ENCODE peak calls at places on chromosomes 1 and 21, in five cellular contexts. Q is A549; W is upper lobe of right lung; S is tibial nerve; V is CD4-positive, alpha-beta T cell. Y is an unnamed sample. For H3K9me3, the result is how much of the 10 kb centered on the place peaks cover.

GRCh38 chr1:207328908-207329307 is 7.4 kb downstream of the CD55 start:
- DNase-seq in Q (no peak), W (no peak), S (no peak), V (no peak), Y (no peak)

GRCh38 chr21:33682992-33683627 is 40.8 kb downstream of the ITSN1 start:
- DNase-seq in Q (peak), W (no peak), S (no peak), V (no peak), Y (peak)

GRCh38 chr1:121443131-121443530 is 258.4 kb downstream of the SRGAP2C start:
- DNase-seq in Q (no peak), W (no peak), S (no peak), V (no peak), Y (no peak)

GRCh38 chr1:90012305-90012704 is 17.4 kb downstream of the ZNF326 start:
- DNase-seq in Q (no peak), W (no peak), S (no peak), V (no peak), Y (peak)

GRCh38 chr1:208888376-208888775 is 644.2 kb upstream of the PLXNA2 start:
- DNase-seq in Q (no peak), W (no peak), S (no peak), V (no peak), Y (peak)

GRCh38 chr1:94522304-94522703 is 19.3 kb downstream of the F3 start:
- DNase-seq in Q (no peak), W (no peak), S (no peak), V (no peak), Y (peak)

GRCh38 chr21:14874379-14874778 is 190.4 kb downstream of the NRIP1 start:
- DNase-seq in Q (no peak), W (no peak), S (no peak), V (no peak), Y (no peak)

GRCh38 chr1:110092991-110093390 is 19.3 kb upstream of the UBL4B start:
- DNase-seq in Q (no peak), W (no peak), S (no peak), V (no peak), Y (no peak)

GRCh38 chr1:181087400-181087901 is 1.0 kb upstream of the IER5 start:
- DNase-seq in Q (no peak), W (no peak), S (no peak), V (no peak), Y (no peak)

GRCh38 chr1:17401841-17402240 is 29.8 kb downstream of the PADI6 start:
- DNase-seq in Q (no peak), W (no peak), S (no peak), V (no peak), Y (no peak)

GRCh38 chr1:205430631-205431305 is 8.9 kb upstream of the LEMD1 start:
- DNase-seq in Q (peak), W (peak), S (no peak), V (peak), Y (peak)

GRCh38 chr1:90045853-90046563 is 51.1 kb downstream of the ZNF326 start:
- DNase-seq in Q (peak), W (no peak), S (no peak), V (no peak), Y (no peak)

GRCh38 chr1:10640079-10640578 is 156.3 kb downstream of the CASZ1 start:
- DNase-seq in Q (no peak), W (no peak), S (no peak), V (no peak), Y (no peak)

GRCh38 chr1:209787551-209787950 is 3.2 kb upstream of the C1orf74 start:
- DNase-seq in Q (no peak), W (no peak), S (no peak), V (no peak), Y (no peak)

GRCh38 chr1:227532019-227532619 is 31.2 kb upstream of the ZNF678 start:
- DNase-seq in Q (no peak), W (no peak), S (no peak), V (no peak), Y (no peak)
- H3K9me3 ChIP-seq in Q (half or more), W (under half), S (half or more), V (under half), Y (under half)

GRCh38 chr1:75058424-75058823 is 75.8 kb upstream of the LHX8 start:
- DNase-seq in Q (no peak), W (no peak), S (no peak), V (no peak), Y (no peak)
- H3K9me3 ChIP-seq in Q (under half), W (under half), S (under half), V (under half), Y (under half)

GRCh38 chr1:49627781-49628180 is 396.0 kb downstream of the AGBL4 start:
- DNase-seq in Q (no peak), W (no peak), S (no peak), V (no peak), Y (no peak)
- H3K9me3 ChIP-seq in Q (under half), W (under half), S (under half), V (under half), Y (under half)

GRCh38 chr21:35342440-35342839 is 293.3 kb upstream of the RUNX1 start:
- DNase-seq in Q (no peak), W (no peak), S (no peak), V (no peak), Y (no peak)

GRCh38 chr21:35345954-35346353 is 296.9 kb upstream of the RUNX1 start:
- DNase-seq in Q (no peak), W (no peak), S (no peak), V (no peak), Y (no peak)

GRCh38 chr21:35344582-35344981 is 295.5 kb upstream of the RUNX1 start:
- DNase-seq in Q (no peak), W (no peak), S (no peak), V (no peak), Y (no peak)

GRCh38 chr21:35340273-35340672 is 291.2 kb upstream of the RUNX1 start:
- DNase-seq in Q (no peak), W (no peak), S (no peak), V (no peak), Y (no peak)

GRCh38 chr21:35343046-35343816 is 294.1 kb upstream of the RUNX1 start:
- DNase-seq in Q (no peak), W (no peak), S (no peak), V (no peak), Y (no peak)
- H3K9me3 ChIP-seq in Q (under half), W (under half), S (under half), V (under half), Y (under half)

DNA sequence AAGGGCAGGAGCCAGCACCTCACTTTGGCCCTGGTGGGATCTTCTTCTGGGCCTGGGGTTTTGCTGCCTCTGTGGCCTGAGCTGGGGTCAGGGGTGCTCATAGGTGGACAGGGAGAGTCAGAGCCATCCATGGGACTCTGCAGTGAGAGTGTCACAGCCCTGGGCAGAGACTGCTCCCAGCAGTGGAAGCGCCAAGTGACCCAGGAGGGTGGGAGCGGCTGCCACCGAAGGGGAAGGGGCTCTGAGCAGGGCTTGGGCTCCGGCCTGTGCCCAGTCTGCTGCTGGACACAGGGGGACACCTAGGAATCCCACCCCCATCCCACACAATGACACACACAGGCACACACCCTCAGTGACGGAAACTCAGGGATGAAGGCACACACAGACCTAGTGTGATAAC is 368 bp downstream of the CLCNKB start:
- DNase-seq in Q (no peak), W (no peak), S (no peak), V (no peak), Y (no peak)
- H3K9me3 ChIP-seq in Q (under half), W (under half), S (under half), V (under half), Y (under half)

DNA sequence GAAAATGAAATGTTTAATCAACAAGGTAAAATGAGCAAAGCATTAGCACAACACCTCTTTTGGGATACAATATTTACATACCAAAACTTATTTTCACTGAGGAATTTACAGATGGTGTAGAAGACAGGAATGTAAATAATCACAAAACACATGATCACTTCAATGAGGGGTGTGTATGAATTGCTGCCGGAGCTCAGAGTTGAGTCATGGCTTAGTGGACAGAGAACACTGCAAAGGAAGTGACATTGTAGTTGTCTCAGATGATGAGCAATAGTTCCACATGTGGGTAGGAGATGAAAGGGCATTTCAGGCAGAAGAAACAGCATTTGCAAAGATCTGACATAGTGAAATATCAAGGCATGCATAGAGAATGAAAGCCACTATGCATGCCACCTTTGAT is 5.6 kb upstream of the KPRP start:
- DNase-seq in Q (no peak), W (no peak), S (no peak), V (no peak), Y (peak)
- H3K9me3 ChIP-seq in Q (under half), W (under half), S (under half), V (under half), Y (under half)